ENCODE peak calls at places on chromosomes 2 and 18, in four cellular contexts. One of them, this sample, is unnamed.

GRCh38 chr2:100365434-100365833 is 43.1 kb upstream of the LONRF2 start:
- DNase-seq in choroid plexus epithelial cell: peak; percentile 87
- DNase-seq in brain microvascular endothelial cell: peak; percentile 48
- DNase-seq in OCI-LY7: no peak
- DNase-seq in this sample: no peak

GRCh38 chr2:206920310-206920709 is 19.0 kb upstream of the CPO start:
- DNase-seq in choroid plexus epithelial cell: peak; percentile 13
- DNase-seq in brain microvascular endothelial cell: no peak
- DNase-seq in OCI-LY7: no peak
- DNase-seq in this sample: no peak

GRCh38 chr2:73004889-73005596 is 66.5 kb downstream of the SFXN5 start:
- DNase-seq in choroid plexus epithelial cell: no peak
- DNase-seq in brain microvascular endothelial cell: no peak
- DNase-seq in OCI-LY7: no peak
- DNase-seq in this sample: no peak

GRCh38 chr2:27494944-27495554 is at the start of gene FNDC4:
- DNase-seq in choroid plexus epithelial cell: peak; percentile 3
- DNase-seq in brain microvascular endothelial cell: no peak
- DNase-seq in OCI-LY7: no peak
- DNase-seq in this sample: peak; percentile 9

GRCh38 chr18:37442477-37442876 is 123.1 kb downstream of the CELF4 start:
- DNase-seq in choroid plexus epithelial cell: no peak
- DNase-seq in brain microvascular endothelial cell: no peak
- DNase-seq in OCI-LY7: no peak
- DNase-seq in this sample: no peak

GRCh38 chr2:102166189-102166845 is 20.5 kb upstream of the IL1RL2 start:
- DNase-seq in choroid plexus epithelial cell: peak; percentile 83
- DNase-seq in brain microvascular endothelial cell: peak; percentile 57
- DNase-seq in OCI-LY7: no peak
- DNase-seq in this sample: peak; percentile 14

GRCh38 chr2:198641161-198641560 is 816.6 kb downstream of the SATB2 start:
- DNase-seq in choroid plexus epithelial cell: no peak
- DNase-seq in brain microvascular endothelial cell: no peak
- DNase-seq in OCI-LY7: no peak
- DNase-seq in this sample: no peak

GRCh38 chr2:98412751-98413445 is 31.8 kb upstream of the INPP4A start:
- DNase-seq in choroid plexus epithelial cell: peak; percentile 70
- DNase-seq in brain microvascular endothelial cell: peak; percentile 61
- DNase-seq in OCI-LY7: peak; percentile 71
- DNase-seq in this sample: peak; percentile 69

GRCh38 chr2:88087073-88087472 is 19.4 kb downstream of the SMYD1 start:
- DNase-seq in choroid plexus epithelial cell: no peak
- DNase-seq in brain microvascular endothelial cell: no peak
- DNase-seq in OCI-LY7: no peak
- DNase-seq in this sample: no peak

GRCh38 chr2:43293744-43294695 is 67.6 kb upstream of the ZFP36L2 start:
- DNase-seq in choroid plexus epithelial cell: peak; percentile 99
- DNase-seq in brain microvascular endothelial cell: peak; percentile 98
- DNase-seq in OCI-LY7: no peak
- DNase-seq in this sample: peak; percentile 66

GRCh38 chr2:104976603-104977120 is 61.2 kb upstream of the MRPS9 start:
- DNase-seq in choroid plexus epithelial cell: no peak
- DNase-seq in brain microvascular endothelial cell: no peak
- DNase-seq in OCI-LY7: peak; percentile 94
- DNase-seq in this sample: peak; percentile 50

GRCh38 chr2:206127656-206128055 is 31.6 kb downstream of the NDUFS1 start:
- DNase-seq in choroid plexus epithelial cell: peak; percentile 23
- DNase-seq in brain microvascular endothelial cell: no peak
- DNase-seq in OCI-LY7: peak; percentile 26
- DNase-seq in this sample: peak; percentile 9

DNA sequence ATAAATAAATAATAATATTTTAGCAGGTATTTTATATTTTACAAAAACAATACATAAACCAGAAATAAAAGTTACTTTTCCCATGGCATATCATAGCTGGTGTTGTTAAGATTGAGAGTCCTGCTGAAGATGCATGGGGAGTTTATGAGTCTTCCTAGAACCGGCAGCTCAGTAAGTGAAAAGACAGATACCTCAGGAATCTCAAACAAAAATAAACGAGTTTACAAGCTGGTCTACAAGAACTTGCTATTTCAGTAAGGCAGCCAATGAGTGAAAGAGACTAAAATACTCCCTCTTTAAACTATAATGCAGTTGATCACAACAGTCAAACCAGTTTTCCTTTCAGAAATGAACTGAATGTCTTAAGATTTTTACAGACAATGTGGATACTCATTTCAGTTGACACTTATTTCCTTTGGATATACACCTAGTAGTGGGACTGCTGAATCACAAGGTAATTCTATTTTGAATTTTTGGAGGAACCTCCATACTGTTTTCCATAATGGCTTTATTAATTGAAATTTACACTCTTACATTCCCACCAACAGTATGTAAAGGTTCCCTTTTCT is 8.9 kb downstream of the GAREM1 start:
- DNase-seq in choroid plexus epithelial cell: peak; percentile 69
- DNase-seq in brain microvascular endothelial cell: no peak
- DNase-seq in OCI-LY7: no peak
- DNase-seq in this sample: no peak
- TF ChIP-seq CTCF in choroid plexus epithelial cell: no peak
- TF ChIP-seq CTCF in brain microvascular endothelial cell: no peak
- TF ChIP-seq CTCF in OCI-LY7: no peak
- TF ChIP-seq CTCF in this sample: no peak

DNA sequence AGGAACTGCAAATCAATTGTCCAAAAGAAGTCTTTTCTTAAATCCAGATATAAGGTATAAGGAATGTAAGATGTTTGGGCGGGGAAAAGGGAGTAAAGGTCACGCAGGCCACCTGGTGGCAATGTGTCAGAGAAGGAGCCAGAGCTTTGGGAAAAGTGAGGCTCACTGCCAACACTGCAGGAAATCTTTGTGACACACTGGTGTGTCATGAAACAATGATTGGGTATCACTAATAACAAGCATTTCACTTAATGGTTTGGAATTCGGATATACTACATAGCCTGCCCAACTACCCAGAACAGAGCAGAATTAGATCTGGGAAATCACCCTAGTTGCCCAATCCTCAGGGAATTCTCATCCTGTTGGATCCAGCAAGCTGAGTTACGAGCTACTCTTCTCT is 61.0 kb downstream of the RBMS1 start:
- DNase-seq in choroid plexus epithelial cell: no peak
- DNase-seq in brain microvascular endothelial cell: peak; percentile 56
- DNase-seq in OCI-LY7: no peak
- DNase-seq in this sample: no peak
- TF ChIP-seq CTCF in choroid plexus epithelial cell: no peak
- TF ChIP-seq CTCF in brain microvascular endothelial cell: peak; percentile 25
- TF ChIP-seq CTCF in OCI-LY7: peak; percentile 41
- TF ChIP-seq CTCF in this sample: no peak

GRCh38 chr2:143433158-143433557 is 303.9 kb downstream of the ARHGAP15 start:
- DNase-seq in choroid plexus epithelial cell: peak; percentile 31
- DNase-seq in brain microvascular endothelial cell: no peak
- DNase-seq in OCI-LY7: no peak
- DNase-seq in this sample: no peak
- TF ChIP-seq CTCF in choroid plexus epithelial cell: no peak
- TF ChIP-seq CTCF in brain microvascular endothelial cell: no peak
- TF ChIP-seq CTCF in OCI-LY7: no peak
- TF ChIP-seq CTCF in this sample: no peak

DNA sequence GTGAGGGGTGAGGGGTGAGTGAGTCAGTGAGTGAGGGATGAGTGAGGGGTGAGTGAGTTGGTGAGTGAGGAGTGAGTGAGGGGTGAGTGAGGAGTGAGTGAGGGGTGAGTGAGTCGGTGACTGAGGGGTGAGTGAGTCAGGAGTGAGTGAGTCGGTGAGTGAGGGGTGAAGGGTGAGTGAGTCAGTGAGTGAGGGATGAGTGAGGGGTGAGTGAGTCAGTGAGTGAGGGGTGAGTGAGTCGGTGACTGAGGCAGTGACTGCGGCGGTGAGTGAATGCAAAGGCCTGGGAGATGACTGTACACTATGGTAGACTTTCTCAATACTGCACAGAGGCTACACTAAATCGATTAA is 16.6 kb downstream of the THAP4 start:
- DNase-seq in choroid plexus epithelial cell: peak; percentile 40
- DNase-seq in brain microvascular endothelial cell: peak; percentile 39
- DNase-seq in OCI-LY7: no peak
- DNase-seq in this sample: peak; percentile 85
- TF ChIP-seq CTCF in choroid plexus epithelial cell: no peak
- TF ChIP-seq CTCF in brain microvascular endothelial cell: no peak
- TF ChIP-seq CTCF in OCI-LY7: no peak
- TF ChIP-seq CTCF in this sample: no peak

DNA sequence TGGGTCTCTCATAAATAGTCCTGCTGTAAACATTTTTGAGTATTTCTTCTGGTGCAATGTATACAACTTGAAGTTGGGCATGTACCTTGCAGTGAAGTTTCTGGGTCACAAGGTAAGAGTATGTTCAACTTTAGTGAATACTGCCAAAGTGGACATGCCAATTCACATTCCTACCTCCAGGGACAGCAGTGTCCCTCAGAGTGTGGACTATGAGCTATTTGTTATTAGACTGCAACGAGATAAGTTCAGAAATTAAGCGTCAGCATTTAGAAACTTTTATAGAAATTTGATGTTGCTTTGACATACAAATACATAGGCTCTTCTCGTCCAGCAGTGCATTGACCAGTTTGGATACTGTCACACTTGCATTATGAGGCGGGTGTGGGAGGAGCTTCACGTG is 7.2 kb upstream of the ACKR3 start:
- DNase-seq in choroid plexus epithelial cell: peak; percentile 47
- DNase-seq in brain microvascular endothelial cell: no peak
- DNase-seq in OCI-LY7: peak; percentile 17
- DNase-seq in this sample: no peak
- TF ChIP-seq CTCF in choroid plexus epithelial cell: peak; percentile 72
- TF ChIP-seq CTCF in brain microvascular endothelial cell: peak; percentile 68
- TF ChIP-seq CTCF in OCI-LY7: peak; percentile 48
- TF ChIP-seq CTCF in this sample: no peak

GRCh38 chr2:109615637-109616144 is 1.5 kb downstream of the SOWAHC start:
- DNase-seq in choroid plexus epithelial cell: no peak
- DNase-seq in brain microvascular endothelial cell: no peak
- DNase-seq in OCI-LY7: no peak
- DNase-seq in this sample: no peak
- TF ChIP-seq CTCF in choroid plexus epithelial cell: no peak
- TF ChIP-seq CTCF in brain microvascular endothelial cell: peak; percentile 30
- TF ChIP-seq CTCF in OCI-LY7: no peak
- TF ChIP-seq CTCF in this sample: no peak

DNA sequence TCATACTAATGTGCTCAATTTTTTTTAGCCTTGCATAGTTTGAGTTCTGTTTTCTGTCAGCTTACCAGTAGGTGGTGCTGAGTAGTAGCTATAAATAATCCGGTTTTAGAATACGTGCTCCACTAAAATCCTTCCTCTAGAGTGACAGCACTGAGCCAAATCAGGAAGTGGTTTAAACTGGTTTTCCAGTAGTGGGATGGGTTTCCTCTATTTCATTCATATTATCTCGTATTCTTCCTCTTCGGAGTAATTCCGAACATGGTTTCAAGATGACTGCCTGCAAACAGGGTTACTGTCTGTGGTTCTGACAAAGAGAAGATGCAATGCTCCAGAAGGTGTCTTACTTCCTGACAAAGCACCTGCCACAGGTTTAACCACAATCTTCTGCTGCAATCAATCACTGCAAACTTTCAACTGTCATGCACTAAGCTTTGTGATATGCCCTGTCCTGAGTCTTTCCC is 496.9 kb upstream of the VRK2 start:
- DNase-seq in choroid plexus epithelial cell: peak; percentile 53
- DNase-seq in brain microvascular endothelial cell: peak; percentile 6
- DNase-seq in OCI-LY7: peak; percentile 4
- DNase-seq in this sample: peak; percentile 2
- TF ChIP-seq CTCF in choroid plexus epithelial cell: peak; percentile 60
- TF ChIP-seq CTCF in brain microvascular endothelial cell: peak; percentile 40
- TF ChIP-seq CTCF in OCI-LY7: peak; percentile 64
- TF ChIP-seq CTCF in this sample: peak; percentile 33

GRCh38 chr2:60706021-60706420 is 50.0 kb upstream of the PAPOLG start:
- DNase-seq in choroid plexus epithelial cell: no peak
- DNase-seq in brain microvascular endothelial cell: no peak
- DNase-seq in OCI-LY7: no peak
- DNase-seq in this sample: no peak

GRCh38 chr2:60708630-60709320 is 47.3 kb upstream of the PAPOLG start:
- DNase-seq in choroid plexus epithelial cell: no peak
- DNase-seq in brain microvascular endothelial cell: no peak
- DNase-seq in OCI-LY7: no peak
- DNase-seq in this sample: no peak

GRCh38 chr2:60710707-60711106 is 45.4 kb upstream of the PAPOLG start:
- DNase-seq in choroid plexus epithelial cell: peak; percentile 14
- DNase-seq in brain microvascular endothelial cell: peak; percentile 4
- DNase-seq in OCI-LY7: no peak
- DNase-seq in this sample: no peak

DNA sequence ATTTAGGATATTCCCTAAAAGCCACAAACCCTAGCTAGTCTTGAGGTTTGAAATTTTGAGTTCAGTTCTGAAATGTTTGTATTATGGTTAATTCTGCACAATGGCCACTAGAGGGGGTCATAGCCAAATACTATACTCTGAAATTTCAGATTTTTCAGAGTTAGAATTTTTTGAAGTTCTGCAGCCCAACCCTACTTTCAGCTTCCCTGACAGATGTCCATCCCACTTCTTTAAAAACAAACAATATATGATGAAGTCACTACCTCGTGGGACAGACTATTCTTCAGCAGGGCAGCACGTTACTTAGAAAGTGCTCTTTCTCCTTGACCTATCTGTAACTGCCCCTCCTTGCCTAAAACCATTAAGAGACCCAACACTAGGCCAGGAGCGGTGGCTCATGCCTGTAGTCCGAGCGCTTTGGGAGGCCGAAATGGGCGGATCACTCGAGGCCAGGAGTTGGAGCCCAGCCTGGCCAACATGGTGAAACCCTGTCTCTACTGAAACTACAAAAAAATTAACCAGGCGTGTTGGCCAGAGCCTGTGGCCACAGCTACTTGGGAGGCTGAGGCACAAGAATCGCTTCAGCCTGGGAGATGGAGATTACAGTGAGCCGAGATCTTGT is 48.2 kb upstream of the PAPOLG start:
- DNase-seq in choroid plexus epithelial cell: peak; percentile 53
- DNase-seq in brain microvascular endothelial cell: no peak
- DNase-seq in OCI-LY7: peak; percentile 68
- DNase-seq in this sample: no peak
- TF ChIP-seq CTCF in choroid plexus epithelial cell: peak; percentile 65
- TF ChIP-seq CTCF in brain microvascular endothelial cell: peak; percentile 50
- TF ChIP-seq CTCF in OCI-LY7: peak; percentile 96
- TF ChIP-seq CTCF in this sample: peak; percentile 83

GRCh38 chr2:128040166-128040771 is 12.4 kb upstream of the SAP130 start:
- DNase-seq in choroid plexus epithelial cell: no peak
- DNase-seq in brain microvascular endothelial cell: no peak
- DNase-seq in OCI-LY7: no peak
- DNase-seq in this sample: no peak

GRCh38 chr2:128041561-128041960 is 13.7 kb upstream of the SAP130 start:
- DNase-seq in choroid plexus epithelial cell: no peak
- DNase-seq in brain microvascular endothelial cell: no peak
- DNase-seq in OCI-LY7: no peak
- DNase-seq in this sample: no peak

GRCh38 chr2:128039535-128039934 is 11.7 kb upstream of the SAP130 start:
- DNase-seq in choroid plexus epithelial cell: no peak
- DNase-seq in brain microvascular endothelial cell: no peak
- DNase-seq in OCI-LY7: no peak
- DNase-seq in this sample: no peak

GRCh38 chr2:128036748-128037607 is 9.1 kb upstream of the SAP130 start:
- DNase-seq in choroid plexus epithelial cell: no peak
- DNase-seq in brain microvascular endothelial cell: no peak
- DNase-seq in OCI-LY7: no peak
- DNase-seq in this sample: no peak

GRCh38 chr2:128037624-128038023 is 9.8 kb upstream of the SAP130 start:
- DNase-seq in choroid plexus epithelial cell: no peak
- DNase-seq in brain microvascular endothelial cell: no peak
- DNase-seq in OCI-LY7: peak; percentile 12
- DNase-seq in this sample: no peak
- TF ChIP-seq CTCF in choroid plexus epithelial cell: no peak
- TF ChIP-seq CTCF in brain microvascular endothelial cell: no peak
- TF ChIP-seq CTCF in OCI-LY7: peak; percentile 58
- TF ChIP-seq CTCF in this sample: no peak

GRCh38 chr18:11728247-11728646 is 39.2 kb downstream of the GNAL start:
- DNase-seq in choroid plexus epithelial cell: peak; percentile 71
- DNase-seq in brain microvascular endothelial cell: peak; percentile 15
- DNase-seq in OCI-LY7: peak; percentile 41
- DNase-seq in this sample: no peak
- TF ChIP-seq CTCF in choroid plexus epithelial cell: peak; percentile 69
- TF ChIP-seq CTCF in brain microvascular endothelial cell: peak; percentile 53
- TF ChIP-seq CTCF in OCI-LY7: peak; percentile 66
- TF ChIP-seq CTCF in this sample: no peak